ENCODE peak calls at places on chromosomes 12 and 14, in ten cellular contexts. Y is LoVo; H is astrocyte of the cerebellum; Q is Karpas-422; Z is IMR-90; V is AG20443; O is AG08395; I is activated T-cell treated with anti-CD3 and anti-CD28 coated beads, Interleukin-2, amount 50 U/mL, for 4 hours; E is OCI-M1; R is NCI-H146. L is an unnamed sample.

GRCh38 chr12:114625294-114625851 is 58.6 kb downstream of the TBX3 start:
- DNase-seq in Z (peak), Y (peak), I (peak), Q (peak), V (peak), R (peak), E (peak), H (peak), O (peak), L (peak)

GRCh38 chr14:56400426-56400825 is 179.2 kb upstream of the TMEM260 start:
- DNase-seq in Y (no peak), Q (no peak), H (no peak), I (no peak), O (no peak), R (no peak), Z (no peak), E (no peak), V (no peak), L (no peak)

GRCh38 chr12:106288510-106289195 is 13.9 kb upstream of the TCP11L2 start:
- DNase-seq in I (no peak), V (peak), E (peak), Z (peak), H (peak), Y (peak), Q (no peak), O (peak), R (no peak), L (no peak)

GRCh38 chr14:103512701-103513611 is 9.7 kb downstream of the CKB start:
- DNase-seq in Y (no peak), Q (no peak), I (no peak), O (peak), V (peak), E (no peak), Z (peak), R (no peak), H (peak), L (peak)

GRCh38 chr14:105855246-105855892 is 329.0 kb downstream of the TMEM121 start:
- DNase-seq in I (peak), R (no peak), Q (no peak), O (no peak), Y (no peak), H (no peak), E (no peak), Z (no peak), V (no peak), L (peak)

GRCh38 chr14:25050494-25051170 is 685 bp upstream of the STXBP6 start:
- DNase-seq in R (no peak), E (peak), I (no peak), Q (no peak), V (peak), Z (peak), O (peak), H (peak), Y (no peak), L (no peak)

GRCh38 chr12:3646561-3647241 is 106.2 kb downstream of the CRACR2A start:
- DNase-seq in H (no peak), V (no peak), Q (no peak), Z (no peak), O (no peak), I (no peak), R (no peak), E (no peak), Y (no peak), L (no peak)

GRCh38 chr14:104989236-104989950 is 3.8 kb downstream of the CLBA1 start:
- DNase-seq in I (no peak), E (no peak), O (no peak), R (no peak), V (no peak), Z (no peak), Q (no peak), H (no peak), Y (no peak), L (no peak)

GRCh38 chr12:63419119-63419518 is 249.2 kb downstream of the DPY19L2 start:
- DNase-seq in Z (no peak), H (no peak), R (no peak), V (no peak), E (no peak), Y (peak), Q (no peak), I (no peak), O (no peak), L (no peak)

GRCh38 chr12:132204064-132204821 is 60.0 kb downstream of the NOC4L start:
- DNase-seq in Y (no peak), V (peak), H (no peak), Z (no peak), O (peak), R (no peak), E (no peak), Q (no peak), I (no peak), L (no peak)

GRCh38 chr12:85835810-85836715 is at the start of gene RASSF9:
- DNase-seq in E (no peak), Y (peak), V (peak), O (peak), Z (peak), Q (no peak), R (peak), I (no peak), H (peak), L (no peak)

GRCh38 chr14:68501621-68502052 is 291.2 kb downstream of the ZFP36L1 start:
- DNase-seq in Y (no peak), I (no peak), H (no peak), Z (no peak), R (no peak), Q (no peak), O (no peak), V (no peak), E (peak), L (no peak)

GRCh38 chr12:116620085-116620734 is 61.0 kb downstream of the MAP1LC3B2 start:
- DNase-seq in R (no peak), Y (peak), E (no peak), Z (no peak), O (no peak), Q (no peak), I (no peak), V (no peak), H (no peak), L (no peak)

GRCh38 chr14:34235635-34236300 is 226.3 kb downstream of the SPTSSA start:
- DNase-seq in R (no peak), Y (no peak), Z (peak), E (no peak), O (no peak), Q (no peak), I (no peak), V (no peak), H (no peak), L (no peak)

GRCh38 chr14:99357856-99358390 is 85.9 kb upstream of the BCL11B start:
- DNase-seq in Y (no peak), Z (no peak), Q (no peak), E (no peak), O (no peak), R (no peak), V (no peak), I (no peak), H (no peak), L (no peak)

GRCh38 chr14:71625175-71625574 is 307.1 kb upstream of the RGS6 start:
- DNase-seq in R (no peak), H (no peak), O (no peak), Q (peak), V (no peak), Z (no peak), I (no peak), Y (no peak), E (no peak), L (no peak)

GRCh38 chr14:51304428-51304827 is 64.4 kb downstream of the TMX1 start:
- DNase-seq in H (peak), Q (no peak), I (no peak), V (peak), E (no peak), R (no peak), Y (no peak), Z (peak), O (no peak), L (no peak)

GRCh38 chr12:7571253-7571652 is 67.7 kb upstream of the CD163 start:
- DNase-seq in R (no peak), O (no peak), E (no peak), I (no peak), Z (no peak), Q (no peak), H (no peak), V (no peak), Y (no peak), L (no peak)

GRCh38 chr14:100803694-100804075 is 22.2 kb upstream of the MEG3 start:
- DNase-seq in Z (no peak), O (no peak), V (no peak), E (no peak), I (no peak), Y (no peak), R (no peak), Q (no peak), H (no peak), L (no peak)

GRCh38 chr14:81390706-81391105 is 9.4 kb downstream of the STON2 start:
- DNase-seq in H (no peak), R (no peak), Z (no peak), Y (no peak), E (no peak), O (no peak), I (no peak), Q (no peak), V (no peak), L (no peak)

GRCh38 chr14:76456200-76456599 is 80.3 kb downstream of the ESRRB start:
- DNase-seq in O (peak), E (peak), V (peak), Q (peak), Z (peak), I (no peak), H (peak), R (peak), Y (peak), L (peak)

GRCh38 chr12:111404362-111405148 is 1.2 kb upstream of the SH2B3 start:
- DNase-seq in Q (peak), Y (no peak), Z (no peak), E (peak), H (no peak), I (peak), O (no peak), R (peak), V (no peak), L (peak)

GRCh38 chr12:32419520-32419960 is 20.2 kb downstream of the FGD4 start:
- DNase-seq in R (no peak), H (no peak), O (no peak), V (no peak), Y (no peak), I (no peak), Q (no peak), Z (peak), E (peak), L (no peak)

GRCh38 chr12:109304485-109304884 is 4.6 kb downstream of the FOXN4 start:
- DNase-seq in I (no peak), V (no peak), O (no peak), E (no peak), H (no peak), Q (no peak), R (no peak), Y (no peak), Z (no peak), L (no peak)

GRCh38 chr14:49992901-49993335 is 100.0 kb downstream of the ARF6 start:
- DNase-seq in R (no peak), Q (peak), H (no peak), E (no peak), V (peak), O (peak), I (no peak), Y (no peak), Z (peak), L (peak)

GRCh38 chr12:68784015-68784414 is 24.0 kb upstream of the MDM2 start:
- DNase-seq in O (no peak), R (no peak), H (no peak), Y (no peak), Q (peak), Z (no peak), V (no peak), I (no peak), E (no peak), L (no peak)

GRCh38 chr14:23177181-23177580 is 6.3 kb downstream of the SLC7A8 start:
- DNase-seq in E (no peak), Z (no peak), I (no peak), Q (no peak), Y (no peak), R (no peak), H (no peak), V (no peak), O (no peak), L (no peak)

GRCh38 chr14:105315211-105315721 is 718 bp downstream of the PACS2 start:
- DNase-seq in Q (no peak), V (no peak), R (peak), Z (no peak), E (no peak), Y (peak), I (peak), O (no peak), H (no peak), L (no peak)

GRCh38 chr12:16611146-16611545 is 5.2 kb upstream of the LMO3 start:
- DNase-seq in Y (no peak), H (no peak), Z (no peak), Q (no peak), V (no peak), O (no peak), E (peak), R (peak), I (no peak), L (no peak)

GRCh38 chr12:38782393-38782792 is 123.0 kb downstream of the CPNE8 start:
- DNase-seq in Y (no peak), V (no peak), Z (no peak), I (no peak), Q (no peak), E (peak), R (no peak), H (no peak), O (no peak), L (no peak)

GRCh38 chr14:61837336-61838229 is 75.4 kb downstream of the SNAPC1 start:
- DNase-seq in E (peak), Y (peak), Q (peak), V (peak), I (peak), R (peak), H (peak), O (peak), Z (peak), L (peak)

GRCh38 chr12:123022205-123022604 is 41.7 kb downstream of the ARL6IP4 start:
- DNase-seq in H (no peak), E (peak), V (no peak), R (no peak), Y (no peak), O (no peak), Q (no peak), Z (no peak), I (no peak), L (no peak)

GRCh38 chr14:80621701-80622100 is 319.8 kb downstream of the CEP128 start:
- DNase-seq in R (no peak), Z (peak), I (no peak), E (no peak), H (no peak), O (peak), Y (no peak), Q (no peak), V (peak), L (peak)

GRCh38 chr12:59570134-59570533 is 25.7 kb upstream of the SLC16A7 start:
- DNase-seq in R (no peak), H (no peak), O (no peak), V (no peak), I (no peak), Z (peak), Y (peak), E (no peak), Q (no peak), L (no peak)

GRCh38 chr12:7872565-7873304 is at the start of gene SLC2A14:
- DNase-seq in Y (no peak), R (no peak), I (no peak), Z (no peak), E (peak), H (no peak), O (no peak), V (no peak), Q (no peak), L (no peak)

GRCh38 chr14:74582910-74583581 is 29.0 kb downstream of the LTBP2 start:
- DNase-seq in E (no peak), V (peak), O (no peak), Q (no peak), H (no peak), R (peak), Y (no peak), Z (peak), I (no peak), L (no peak)

GRCh38 chr12:40552868-40553267 is 139.4 kb upstream of the CNTN1 start:
- DNase-seq in V (no peak), R (no peak), H (no peak), E (no peak), Q (no peak), I (no peak), O (no peak), Z (no peak), Y (no peak), L (no peak)

GRCh38 chr12:56154246-56154771 is 1.9 kb downstream of the MYL6B start:
- DNase-seq in I (no peak), E (no peak), R (peak), Y (no peak), O (no peak), Q (peak), V (no peak), H (no peak), Z (no peak), L (no peak)

GRCh38 chr14:80946187-80946586 is 4.6 kb upstream of the CEP128 start:
- DNase-seq in V (no peak), Y (no peak), R (no peak), H (no peak), Q (no peak), E (no peak), Z (peak), O (no peak), I (no peak), L (no peak)